ENCODE peak calls at places on chromosomes 4 and X, in six cellular contexts. One of them, this sample, is unnamed.

GRCh38 chr4:5988086-5988845 is 30.0 kb downstream of the C4orf50 start:
- ATAC-seq in A549: no peak
- ATAC-seq in GM12878: no peak
- ATAC-seq in upper lobe of left lung: peak
- ATAC-seq in K562: no peak
- ATAC-seq in HepG2: no peak
- ATAC-seq in this sample: no peak

GRCh38 chrX:120514236-120514635 is 45.1 kb upstream of the LAMP2 start:
- ATAC-seq in HepG2: peak
- ATAC-seq in A549: peak
- ATAC-seq in GM12878: peak
- ATAC-seq in upper lobe of left lung: no peak
- ATAC-seq in K562: peak
- ATAC-seq in this sample: no peak

GRCh38 chr4:173522874-173523395 is 7.1 kb downstream of the HAND2 start:
- ATAC-seq in K562: peak
- ATAC-seq in upper lobe of left lung: no peak
- ATAC-seq in HepG2: no peak
- ATAC-seq in A549: no peak
- ATAC-seq in GM12878: no peak
- ATAC-seq in this sample: no peak

GRCh38 chr4:84483738-84484137 is 15.4 kb downstream of the NKX6-1 start:
- ATAC-seq in A549: no peak
- ATAC-seq in HepG2: no peak
- ATAC-seq in K562: no peak
- ATAC-seq in upper lobe of left lung: no peak
- ATAC-seq in GM12878: no peak
- ATAC-seq in this sample: no peak

GRCh38 chr4:152735302-152735917 is 44.1 kb downstream of the TIGD4 start:
- ATAC-seq in GM12878: peak
- ATAC-seq in K562: peak
- ATAC-seq in upper lobe of left lung: no peak
- ATAC-seq in A549: peak
- ATAC-seq in HepG2: peak
- ATAC-seq in this sample: no peak

GRCh38 chrX:53186363-53186762 is 38.6 kb downstream of the KDM5C start:
- ATAC-seq in upper lobe of left lung: peak
- ATAC-seq in HepG2: no peak
- ATAC-seq in A549: peak
- ATAC-seq in GM12878: no peak
- ATAC-seq in K562: no peak
- ATAC-seq in this sample: no peak

GRCh38 chr4:111268769-111269414 is 646.0 kb upstream of the PITX2 start:
- ATAC-seq in GM12878: peak
- ATAC-seq in A549: no peak
- ATAC-seq in K562: no peak
- ATAC-seq in HepG2: no peak
- ATAC-seq in upper lobe of left lung: no peak
- ATAC-seq in this sample: no peak

GRCh38 chr4:16669036-16669435 is 229.4 kb downstream of the LDB2 start:
- ATAC-seq in HepG2: no peak
- ATAC-seq in K562: no peak
- ATAC-seq in GM12878: no peak
- ATAC-seq in upper lobe of left lung: no peak
- ATAC-seq in A549: no peak
- ATAC-seq in this sample: peak

GRCh38 chr4:22667332-22667731 is 25.4 kb upstream of the GBA3 start:
- ATAC-seq in K562: no peak
- ATAC-seq in GM12878: no peak
- ATAC-seq in A549: no peak
- ATAC-seq in HepG2: no peak
- ATAC-seq in upper lobe of left lung: no peak
- ATAC-seq in this sample: peak

GRCh38 chr4:165874072-165874798 is 1.2 kb downstream of the TLL1 start:
- ATAC-seq in K562: no peak
- ATAC-seq in GM12878: no peak
- ATAC-seq in A549: no peak
- ATAC-seq in HepG2: no peak
- ATAC-seq in upper lobe of left lung: peak
- ATAC-seq in this sample: no peak

GRCh38 chr4:184382189-184382846 is 92.0 kb downstream of the IRF2 start:
- ATAC-seq in GM12878: peak
- ATAC-seq in K562: no peak
- ATAC-seq in upper lobe of left lung: no peak
- ATAC-seq in A549: no peak
- ATAC-seq in HepG2: peak
- ATAC-seq in this sample: no peak

GRCh38 chrX:39152106-39152649 is 350.9 kb downstream of the MID1IP1 start:
- ATAC-seq in upper lobe of left lung: no peak
- ATAC-seq in A549: peak
- ATAC-seq in HepG2: peak
- ATAC-seq in K562: peak
- ATAC-seq in GM12878: peak
- ATAC-seq in this sample: no peak

GRCh38 chrX:130165181-130165702 is 399 bp downstream of the AIFM1 start:
- ATAC-seq in upper lobe of left lung: no peak
- ATAC-seq in GM12878: no peak
- ATAC-seq in HepG2: peak
- ATAC-seq in A549: peak
- ATAC-seq in K562: peak
- ATAC-seq in this sample: no peak

GRCh38 chr4:64465263-64465662 is 56.0 kb upstream of the TECRL start:
- ATAC-seq in A549: no peak
- ATAC-seq in upper lobe of left lung: no peak
- ATAC-seq in HepG2: no peak
- ATAC-seq in K562: no peak
- ATAC-seq in GM12878: no peak
- ATAC-seq in this sample: no peak

GRCh38 chr4:17664755-17665154 is 50.3 kb downstream of the MED28 start:
- ATAC-seq in K562: peak
- ATAC-seq in HepG2: peak
- ATAC-seq in GM12878: peak
- ATAC-seq in upper lobe of left lung: no peak
- ATAC-seq in A549: no peak
- ATAC-seq in this sample: no peak

GRCh38 chr4:149684516-149684915 is 131.1 kb downstream of the IQCM start:
- ATAC-seq in upper lobe of left lung: no peak
- ATAC-seq in HepG2: no peak
- ATAC-seq in A549: no peak
- ATAC-seq in GM12878: no peak
- ATAC-seq in K562: no peak
- ATAC-seq in this sample: no peak

GRCh38 chr4:18767921-18768320 is 746.4 kb upstream of the LCORL start:
- ATAC-seq in HepG2: no peak
- ATAC-seq in upper lobe of left lung: no peak
- ATAC-seq in K562: no peak
- ATAC-seq in A549: no peak
- ATAC-seq in GM12878: no peak
- ATAC-seq in this sample: no peak

GRCh38 chr4:751676-752075 is 46.0 kb downstream of the PCGF3 start:
- ATAC-seq in upper lobe of left lung: no peak
- ATAC-seq in GM12878: no peak
- ATAC-seq in K562: no peak
- ATAC-seq in A549: no peak
- ATAC-seq in HepG2: no peak
- ATAC-seq in this sample: no peak

GRCh38 chrX:69060631-69061408 is 104.4 kb downstream of the PJA1 start:
- ATAC-seq in upper lobe of left lung: peak
- ATAC-seq in K562: peak
- ATAC-seq in A549: peak
- ATAC-seq in HepG2: peak
- ATAC-seq in GM12878: no peak
- ATAC-seq in this sample: peak

DNA sequence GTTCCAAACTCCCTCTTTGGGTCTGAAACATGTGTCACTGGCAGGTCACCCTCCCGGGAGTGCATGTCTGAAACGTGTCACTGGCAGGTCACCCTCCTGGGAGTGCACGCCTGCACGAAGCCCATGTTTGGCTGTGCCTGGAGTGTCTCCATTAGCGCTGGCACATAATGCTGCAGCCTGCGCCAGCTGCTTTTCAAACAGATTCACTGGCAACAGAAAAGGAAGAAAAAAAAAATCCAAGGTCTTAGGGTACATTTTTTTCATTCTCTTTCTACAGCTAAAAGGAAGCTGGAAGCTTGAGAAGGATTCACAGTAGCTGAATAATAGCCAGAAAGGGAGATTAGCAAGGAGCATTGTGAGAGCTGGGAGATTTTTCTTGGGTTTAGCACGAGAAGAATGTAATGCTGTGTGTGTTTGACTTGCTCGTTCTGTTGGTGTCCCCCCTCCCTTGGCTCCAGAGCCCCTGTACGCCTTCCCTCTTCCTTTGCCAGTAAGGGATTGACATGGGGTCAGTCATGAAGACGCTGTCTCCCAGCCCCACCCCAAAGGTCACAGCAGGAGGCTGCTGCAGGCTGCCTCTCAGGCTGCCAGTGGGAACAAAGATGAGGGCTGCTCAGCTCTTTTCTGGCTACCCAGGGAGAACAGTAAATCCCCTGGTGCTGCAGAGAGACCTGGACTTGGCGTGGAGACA is 39.1 kb upstream of the TLR3 start:
- ATAC-seq in K562: no peak
- ATAC-seq in A549: no peak
- ATAC-seq in upper lobe of left lung: peak
- ATAC-seq in GM12878: no peak
- ATAC-seq in HepG2: no peak
- ATAC-seq in this sample: peak
- TF ChIP-seq EP300 in K562: no peak
- TF ChIP-seq EP300 in A549: no peak
- TF ChIP-seq EP300 in upper lobe of left lung: no peak
- TF ChIP-seq EP300 in GM12878: no peak
- TF ChIP-seq EP300 in HepG2: no peak
- TF ChIP-seq EP300 in this sample: peak

GRCh38 chr4:26839534-26839951 is 21.1 kb upstream of the STIM2 start:
- ATAC-seq in upper lobe of left lung: no peak
- ATAC-seq in HepG2: no peak
- ATAC-seq in A549: no peak
- ATAC-seq in K562: no peak
- ATAC-seq in GM12878: no peak
- ATAC-seq in this sample: no peak

GRCh38 chr4:26839016-26839415 is 21.6 kb upstream of the STIM2 start:
- ATAC-seq in GM12878: no peak
- ATAC-seq in upper lobe of left lung: no peak
- ATAC-seq in HepG2: no peak
- ATAC-seq in K562: no peak
- ATAC-seq in A549: no peak
- ATAC-seq in this sample: no peak

GRCh38 chr4:26838055-26838842 is 22.4 kb upstream of the STIM2 start:
- ATAC-seq in HepG2: no peak
- ATAC-seq in GM12878: no peak
- ATAC-seq in upper lobe of left lung: no peak
- ATAC-seq in K562: no peak
- ATAC-seq in A549: no peak
- ATAC-seq in this sample: no peak

GRCh38 chr4:26830701-26831100 is 29.9 kb upstream of the STIM2 start:
- ATAC-seq in upper lobe of left lung: no peak
- ATAC-seq in K562: no peak
- ATAC-seq in GM12878: no peak
- ATAC-seq in A549: no peak
- ATAC-seq in HepG2: no peak
- ATAC-seq in this sample: no peak

GRCh38 chr4:26836539-26836938 is 24.1 kb upstream of the STIM2 start:
- ATAC-seq in A549: no peak
- ATAC-seq in K562: no peak
- ATAC-seq in GM12878: no peak
- ATAC-seq in upper lobe of left lung: no peak
- ATAC-seq in HepG2: no peak
- ATAC-seq in this sample: no peak
- TF ChIP-seq CTCF in A549: no peak
- TF ChIP-seq CTCF in K562: no peak
- TF ChIP-seq CTCF in GM12878: no peak
- TF ChIP-seq CTCF in upper lobe of left lung: no peak
- TF ChIP-seq CTCF in HepG2: no peak
- TF ChIP-seq CTCF in this sample: no peak

GRCh38 chrX:111098874-111099273 is 2.9 kb downstream of the PAK3 start:
- ATAC-seq in GM12878: peak
- ATAC-seq in upper lobe of left lung: no peak
- ATAC-seq in A549: peak
- ATAC-seq in K562: peak
- ATAC-seq in HepG2: peak
- ATAC-seq in this sample: no peak

GRCh38 chrX:111101580-111101979 is 5.6 kb downstream of the PAK3 start:
- ATAC-seq in GM12878: no peak
- ATAC-seq in A549: no peak
- ATAC-seq in upper lobe of left lung: no peak
- ATAC-seq in HepG2: no peak
- ATAC-seq in K562: no peak
- ATAC-seq in this sample: no peak

GRCh38 chrX:111090458-111090857 is 5.5 kb upstream of the PAK3 start:
- ATAC-seq in K562: no peak
- ATAC-seq in upper lobe of left lung: no peak
- ATAC-seq in A549: no peak
- ATAC-seq in HepG2: no peak
- ATAC-seq in GM12878: no peak
- ATAC-seq in this sample: no peak

GRCh38 chrX:111100191-111100590 is 4.2 kb downstream of the PAK3 start:
- ATAC-seq in upper lobe of left lung: no peak
- ATAC-seq in K562: peak
- ATAC-seq in GM12878: peak
- ATAC-seq in HepG2: peak
- ATAC-seq in A549: peak
- ATAC-seq in this sample: no peak

DNA sequence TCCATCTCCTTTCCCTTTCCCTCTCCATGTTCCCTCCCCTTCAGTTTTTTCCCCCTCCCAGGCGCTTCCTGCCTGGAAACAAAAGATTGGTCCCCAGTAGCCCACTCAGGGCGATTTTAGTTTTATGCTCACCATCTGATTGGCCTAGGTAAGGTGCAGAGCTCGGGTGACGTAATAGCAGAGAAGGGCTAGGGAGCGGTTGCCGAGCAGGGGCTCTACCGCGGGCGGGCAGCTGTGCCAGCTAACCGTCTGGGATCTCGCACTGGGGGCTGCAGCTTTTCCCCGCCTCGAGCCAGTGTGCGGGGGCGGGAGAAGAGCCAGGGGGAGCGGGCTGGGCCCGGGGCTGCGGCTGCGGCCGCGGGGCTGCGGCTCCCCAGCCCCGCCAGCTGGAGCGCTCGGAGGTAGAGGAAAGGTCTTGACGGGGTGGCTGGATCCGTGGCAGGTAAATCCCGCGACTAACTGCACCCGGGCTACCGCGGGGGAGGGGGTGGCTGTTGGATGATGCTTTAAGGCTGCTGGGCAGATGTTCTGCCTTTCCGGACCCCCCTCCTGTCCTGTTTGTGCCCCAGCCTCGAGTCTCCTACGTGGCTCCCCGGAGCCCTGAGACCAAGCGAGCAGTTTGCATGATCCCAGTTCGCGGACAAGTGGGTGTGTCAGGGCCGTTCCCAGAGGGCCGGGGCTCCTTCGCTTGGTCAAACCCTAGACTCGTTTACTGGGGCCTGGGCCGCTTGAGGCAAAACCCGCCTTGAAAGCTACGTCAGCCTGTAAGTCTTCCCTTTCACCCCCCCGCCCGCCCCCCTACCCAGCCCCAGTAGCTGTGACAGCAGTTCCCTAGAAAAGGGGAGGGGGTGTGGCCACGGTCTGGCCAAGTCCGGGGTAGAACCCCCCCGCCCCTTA is at the start of gene PAK3:
- ATAC-seq in upper lobe of left lung: no peak
- ATAC-seq in K562: peak
- ATAC-seq in GM12878: peak
- ATAC-seq in A549: peak
- ATAC-seq in HepG2: peak
- ATAC-seq in this sample: peak
- TF ChIP-seq POLR2A in upper lobe of left lung: no peak
- TF ChIP-seq POLR2A in K562: no peak
- TF ChIP-seq POLR2A in GM12878: no peak
- TF ChIP-seq POLR2A in A549: no peak
- TF ChIP-seq POLR2A in HepG2: no peak
- TF ChIP-seq POLR2A in this sample: peak

GRCh38 chrX:155263854-155264628 is at the start of gene RAB39B:
- ATAC-seq in upper lobe of left lung: peak
- ATAC-seq in A549: peak
- ATAC-seq in K562: no peak
- ATAC-seq in GM12878: peak
- ATAC-seq in HepG2: peak
- ATAC-seq in this sample: peak
- TF ChIP-seq EP300 in upper lobe of left lung: no peak
- TF ChIP-seq EP300 in A549: no peak
- TF ChIP-seq EP300 in K562: no peak
- TF ChIP-seq EP300 in GM12878: no peak
- TF ChIP-seq EP300 in HepG2: no peak
- TF ChIP-seq EP300 in this sample: no peak

This sample was measured in gastroesophageal sphincter.